ENCODE peak calls at places on chromosomes 12 and 14, in four cellular contexts. One of them, this sample, is unnamed.

GRCh38 chr14:77204457-77204796 is 22.8 kb downstream of the TMEM63C start:
- DNase-seq in left lung: no peak
- DNase-seq in dorsolateral prefrontal cortex: no peak
- DNase-seq in ascending aorta: no peak
- DNase-seq in this sample: no peak

GRCh38 chr14:24185015-24185414 is 3.6 kb downstream of the IPO4 start:
- DNase-seq in left lung: peak; percentile 38
- DNase-seq in dorsolateral prefrontal cortex: no peak
- DNase-seq in ascending aorta: no peak
- DNase-seq in this sample: no peak

GRCh38 chr14:58659846-58660245 is 22.1 kb downstream of the DACT1 start:
- DNase-seq in left lung: no peak
- DNase-seq in dorsolateral prefrontal cortex: no peak
- DNase-seq in ascending aorta: no peak
- DNase-seq in this sample: no peak

GRCh38 chr12:132427999-132428871 is 61.7 kb upstream of the FBRSL1 start:
- DNase-seq in left lung: peak; percentile 61
- DNase-seq in dorsolateral prefrontal cortex: no peak
- DNase-seq in ascending aorta: no peak
- DNase-seq in this sample: no peak

GRCh38 chr12:3491938-3492867 is 1.2 kb downstream of the PRMT8 start:
- DNase-seq in left lung: peak; percentile 80
- DNase-seq in dorsolateral prefrontal cortex: no peak
- DNase-seq in ascending aorta: no peak
- DNase-seq in this sample: peak; percentile 2

GRCh38 chr14:38256358-38256840 is 506 bp upstream of the CLEC14A start:
- DNase-seq in left lung: no peak
- DNase-seq in dorsolateral prefrontal cortex: no peak
- DNase-seq in ascending aorta: no peak
- DNase-seq in this sample: no peak

GRCh38 chr12:96190403-96191170 is 3.6 kb upstream of the ELK3 start:
- DNase-seq in left lung: no peak
- DNase-seq in dorsolateral prefrontal cortex: no peak
- DNase-seq in ascending aorta: peak; percentile 30
- DNase-seq in this sample: no peak

GRCh38 chr14:49971156-49972141 is 78.6 kb downstream of the ARF6 start:
- DNase-seq in left lung: no peak
- DNase-seq in dorsolateral prefrontal cortex: no peak
- DNase-seq in ascending aorta: no peak
- DNase-seq in this sample: peak; percentile 38

GRCh38 chr12:7869137-7869536 is 3.6 kb downstream of the SLC2A14 start:
- DNase-seq in left lung: no peak
- DNase-seq in dorsolateral prefrontal cortex: no peak
- DNase-seq in ascending aorta: no peak
- DNase-seq in this sample: peak; percentile 80

GRCh38 chr12:41032386-41032785 is 155.7 kb upstream of the PDZRN4 start:
- DNase-seq in left lung: no peak
- DNase-seq in dorsolateral prefrontal cortex: no peak
- DNase-seq in ascending aorta: no peak
- DNase-seq in this sample: no peak

GRCh38 chr12:41034686-41035085 is 153.4 kb upstream of the PDZRN4 start:
- DNase-seq in left lung: no peak
- DNase-seq in dorsolateral prefrontal cortex: no peak
- DNase-seq in ascending aorta: no peak
- DNase-seq in this sample: no peak
- TF ChIP-seq CTCF in left lung: no peak
- TF ChIP-seq CTCF in dorsolateral prefrontal cortex: no peak
- TF ChIP-seq CTCF in ascending aorta: no peak
- TF ChIP-seq CTCF in this sample: no peak

GRCh38 chr12:57897296-57897974 is 43.9 kb upstream of the ATP23 start:
- DNase-seq in left lung: no peak
- DNase-seq in dorsolateral prefrontal cortex: no peak
- DNase-seq in ascending aorta: no peak
- DNase-seq in this sample: no peak
- H3K4me3 ChIP-seq in left lung: no peak overlapping the region
- H3K4me3 ChIP-seq in dorsolateral prefrontal cortex: peak overlapping the region; percentile 77
- H3K4me3 ChIP-seq in ascending aorta: peak overlapping the region; percentile 67
- H3K4me3 ChIP-seq in this sample: no peak overlapping the region

DNA sequence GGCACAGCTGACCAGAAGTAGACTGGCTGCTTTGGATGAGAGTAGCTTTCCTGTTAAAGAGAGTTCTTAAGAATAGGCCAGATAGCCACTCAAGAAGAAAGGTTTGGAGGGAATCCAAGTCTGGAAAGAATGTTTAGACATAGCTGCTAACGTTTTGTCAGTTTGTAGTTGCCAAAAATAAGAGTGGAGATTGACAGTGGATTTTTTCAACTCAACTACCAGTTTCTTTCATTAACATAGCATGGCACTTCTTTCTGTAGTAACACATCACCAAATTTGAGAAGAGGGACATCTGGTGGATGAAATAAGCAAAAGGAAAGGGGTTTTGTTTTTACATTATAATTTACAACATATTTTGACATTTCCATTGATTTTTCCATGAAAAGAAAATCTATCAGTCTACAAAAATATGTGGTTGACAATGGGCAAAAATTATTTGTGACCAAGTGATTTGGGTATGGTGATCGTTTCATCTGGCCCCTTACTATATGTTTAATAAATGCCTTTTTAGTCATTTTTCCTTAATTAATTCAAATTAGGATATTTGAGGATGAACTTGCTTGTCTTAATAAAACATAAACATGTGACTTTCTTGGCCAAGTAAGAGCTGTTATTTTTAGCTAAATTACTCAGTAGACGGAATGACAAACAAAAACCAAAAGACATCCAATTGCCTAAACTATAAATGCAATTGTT is 71.1 kb downstream of the PTPRR start:
- DNase-seq in left lung: no peak
- DNase-seq in dorsolateral prefrontal cortex: no peak
- DNase-seq in ascending aorta: no peak
- DNase-seq in this sample: peak; percentile 2
- TF ChIP-seq CTCF in left lung: peak; percentile 18
- TF ChIP-seq CTCF in dorsolateral prefrontal cortex: peak; percentile 66
- TF ChIP-seq CTCF in ascending aorta: no peak
- TF ChIP-seq CTCF in this sample: no peak

GRCh38 chr12:53066594-53066978 is 12.6 kb downstream of the SPRYD3 start:
- DNase-seq in left lung: no peak
- DNase-seq in dorsolateral prefrontal cortex: no peak
- DNase-seq in ascending aorta: peak; percentile 63
- DNase-seq in this sample: no peak
- H3K4me3 ChIP-seq in left lung: no peak overlapping the region
- H3K4me3 ChIP-seq in dorsolateral prefrontal cortex: no peak overlapping the region
- H3K4me3 ChIP-seq in ascending aorta: no peak overlapping the region
- H3K4me3 ChIP-seq in this sample: no peak overlapping the region

GRCh38 chr12:2286461-2287131 is 233.8 kb downstream of the CACNA1C start:
- DNase-seq in left lung: no peak
- DNase-seq in dorsolateral prefrontal cortex: no peak
- DNase-seq in ascending aorta: peak; percentile 70
- DNase-seq in this sample: no peak
- TF ChIP-seq CTCF in left lung: no peak
- TF ChIP-seq CTCF in dorsolateral prefrontal cortex: no peak
- TF ChIP-seq CTCF in ascending aorta: no peak
- TF ChIP-seq CTCF in this sample: no peak

DNA sequence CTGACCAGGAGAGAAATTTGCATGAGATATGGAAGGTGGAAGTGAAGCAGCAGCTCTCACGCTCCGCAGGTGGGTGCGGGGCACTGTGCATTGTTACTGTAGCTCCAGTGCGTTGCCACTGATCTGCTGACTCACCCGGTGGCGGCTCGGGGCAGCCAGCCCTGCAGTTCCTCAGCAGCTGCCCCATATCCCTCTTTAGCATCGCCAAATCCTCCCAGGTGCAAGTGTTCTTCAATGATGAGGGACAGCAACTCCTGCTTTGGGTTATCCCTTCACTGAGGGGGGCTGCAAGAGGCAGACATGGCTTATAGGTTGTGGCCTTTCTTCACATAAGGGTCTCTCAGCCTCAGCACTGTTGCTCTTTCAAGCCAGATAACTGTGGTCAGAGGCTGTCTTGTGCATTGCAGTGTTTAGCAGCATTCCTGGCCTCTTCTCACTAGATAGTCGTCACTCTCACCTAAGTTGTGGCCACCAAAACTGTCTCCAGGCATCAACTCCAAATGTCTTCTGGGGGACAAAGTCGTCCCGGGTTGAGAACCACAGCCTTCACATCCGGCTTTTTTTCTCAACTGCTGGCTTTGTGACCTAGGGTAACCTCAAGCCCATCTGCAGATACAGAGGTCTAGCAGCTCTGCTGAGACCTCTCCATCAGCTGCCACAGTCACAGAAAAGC is 180.8 kb downstream of the EFCAB11 start:
- DNase-seq in left lung: peak; percentile 92
- DNase-seq in dorsolateral prefrontal cortex: no peak
- DNase-seq in ascending aorta: no peak
- DNase-seq in this sample: no peak
- H3K4me3 ChIP-seq in left lung: no peak overlapping the region
- H3K4me3 ChIP-seq in dorsolateral prefrontal cortex: no peak overlapping the region
- H3K4me3 ChIP-seq in ascending aorta: no peak overlapping the region
- H3K4me3 ChIP-seq in this sample: no peak overlapping the region

GRCh38 chr12:21771311-21771710 is 3.2 kb downstream of the KCNJ8 start:
- DNase-seq in left lung: no peak
- DNase-seq in dorsolateral prefrontal cortex: no peak
- DNase-seq in ascending aorta: no peak
- DNase-seq in this sample: no peak
- TF ChIP-seq CTCF in left lung: no peak
- TF ChIP-seq CTCF in dorsolateral prefrontal cortex: no peak
- TF ChIP-seq CTCF in ascending aorta: no peak
- TF ChIP-seq CTCF in this sample: no peak